ENCODE peak calls at places on chromosomes 13 and 19, in five cellular contexts. O is HFF-Myc; Z is CD8-positive, alpha-beta T cell; Q is GM23338; G is mucosa of descending colon. W is an unnamed sample.
A peak's percentile ranks its signal among the peaks of the same experiment; 100 is the strongest.

GRCh38 chr19:34350161-34350561 is 14.8 kb upstream of the GPI start:
- DNase-seq in O (no peak), Z (peak; percentile 56), Q (no peak), G (no peak), W (no peak)

GRCh38 chr13:114061746-114062145 is 70.7 kb downstream of the RASA3 start:
- DNase-seq in O (no peak), Z (no peak), Q (no peak), G (no peak), W (no peak)

GRCh38 chr19:4537953-4538600 is 1.8 kb downstream of the LRG1 start:
- DNase-seq in O (no peak), Z (no peak), Q (peak; percentile 65), G (no peak), W (no peak)

GRCh38 chr13:25406377-25406776 is 34.6 kb downstream of the ATP8A2 start:
- DNase-seq in O (no peak), Z (no peak), Q (peak; percentile 36), G (no peak), W (no peak)

GRCh38 chr13:50153888-50154287 is 138.6 kb downstream of the KCNRG start:
- DNase-seq in O (no peak), Z (no peak), Q (no peak), G (no peak), W (no peak)

GRCh38 chr13:34867590-34867989 is 74.5 kb upstream of the NBEA start:
- DNase-seq in O (peak; percentile 29), Z (no peak), Q (no peak), G (no peak), W (no peak)

GRCh38 chr13:113399755-113400149 is 35.8 kb upstream of the GRTP1 start:
- DNase-seq in O (no peak), Z (no peak), Q (no peak), G (no peak), W (no peak)

GRCh38 chr13:21675095-21676007 is 4.5 kb downstream of the FGF9 start:
- DNase-seq in O (no peak), Z (peak; percentile 33), Q (peak; percentile 61), G (peak; percentile 72), W (peak; percentile 35)

GRCh38 chr19:15640294-15640903 is at the start of gene CYP4F3:
- DNase-seq in O (no peak), Z (no peak), Q (no peak), G (peak; percentile 99), W (no peak)

GRCh38 chr13:43113603-43114002 is 90.2 kb downstream of the DNAJC15 start:
- DNase-seq in O (no peak), Z (no peak), Q (no peak), G (no peak), W (no peak)

GRCh38 chr19:42076375-42076944 is 494 bp downstream of the ZNF574 start:
- DNase-seq in O (no peak), Z (peak; percentile 23), Q (peak; percentile 65), G (peak; percentile 74), W (no peak)

GRCh38 chr19:49664171-49665070 is 1.2 kb downstream of the IRF3 start:
- DNase-seq in O (no peak), Z (peak; percentile 95), Q (peak; percentile 98), G (peak; percentile 95), W (peak; percentile 88)

GRCh38 chr13:75812751-75813181 is 176.6 kb downstream of the LMO7 start:
- DNase-seq in O (no peak), Z (no peak), Q (no peak), G (no peak), W (no peak)

GRCh38 chr13:45367995-45368394 is 27.0 kb upstream of the TPT1 start:
- DNase-seq in O (no peak), Z (no peak), Q (no peak), G (no peak), W (no peak)

GRCh38 chr19:10353793-10354391 is 14.5 kb upstream of the ICAM3 start:
- DNase-seq in O (no peak), Z (no peak), Q (peak; percentile 100), G (no peak), W (peak; percentile 17)

GRCh38 chr13:41590122-41590521 is 132.8 kb downstream of the RGCC start:
- DNase-seq in O (no peak), Z (no peak), Q (no peak), G (no peak), W (no peak)

GRCh38 chr13:76696370-76696769 is 189.8 kb downstream of the KCTD12 start:
- DNase-seq in O (no peak), Z (no peak), Q (no peak), G (no peak), W (no peak)

GRCh38 chr19:44548736-44549135 is 19.3 kb upstream of the CEACAM20 start:
- DNase-seq in O (no peak), Z (no peak), Q (no peak), G (no peak), W (no peak)

GRCh38 chr13:50124536-50125305 is 109.5 kb downstream of the KCNRG start:
- DNase-seq in O (no peak), Z (peak; percentile 96), Q (peak; percentile 73), G (no peak), W (no peak)

GRCh38 chr19:8254286-8255001 is 45.3 kb downstream of the CERS4 start:
- DNase-seq in O (no peak), Z (no peak), Q (no peak), G (no peak), W (no peak)

GRCh38 chr19:13085673-13086072 is 17.0 kb downstream of the LYL1 start:
- DNase-seq in O (no peak), Z (no peak), Q (no peak), G (no peak), W (no peak)

GRCh38 chr13:42832341-42833153 is 51.2 kb downstream of the FAM216B start:
- DNase-seq in O (peak; percentile 72), Z (no peak), Q (no peak), G (no peak), W (no peak)

GRCh38 chr13:113815151-113816058 is 48.5 kb downstream of the GAS6 start:
- DNase-seq in O (no peak), Z (no peak), Q (no peak), G (no peak), W (no peak)

GRCh38 chr19:55777528-55777927 is 8.6 kb downstream of the RFPL4AL1 start:
- DNase-seq in O (no peak), Z (no peak), Q (peak; percentile 12), G (peak; percentile 47), W (no peak)

GRCh38 chr13:48535791-48536190 is 2.9 kb upstream of the RCBTB2 start:
- DNase-seq in O (no peak), Z (no peak), Q (no peak), G (no peak), W (no peak)

GRCh38 chr13:21175656-21176194 is 627 bp downstream of the SKA3 start:
- DNase-seq in O (no peak), Z (no peak), Q (no peak), G (no peak), W (no peak)

GRCh38 chr13:31962661-31963345 is 68.8 kb upstream of the FRY start:
- DNase-seq in O (no peak), Z (no peak), Q (no peak), G (no peak), W (no peak)

GRCh38 chr13:112885782-112886268 is 83.2 kb upstream of the MCF2L start:
- DNase-seq in O (peak; percentile 61), Z (no peak), Q (peak; percentile 87), G (peak; percentile 91), W (no peak)

GRCh38 chr19:16891696-16892382 is 3.0 kb downstream of the F2RL3 start:
- DNase-seq in O (no peak), Z (no peak), Q (no peak), G (no peak), W (no peak)

GRCh38 chr19:19068659-19069509 is 5.1 kb downstream of the SLC25A42 start:
- DNase-seq in O (no peak), Z (no peak), Q (no peak), G (no peak), W (peak; percentile 44)

GRCh38 chr19:2703691-2704216 is 1.3 kb upstream of the GNG7 start:
- DNase-seq in O (no peak), Z (no peak), Q (no peak), G (no peak), W (no peak)
- TF ChIP-seq CTCF in O (no peak), Z (no peak), Q (no peak), G (no peak), W (no peak)

DNA sequence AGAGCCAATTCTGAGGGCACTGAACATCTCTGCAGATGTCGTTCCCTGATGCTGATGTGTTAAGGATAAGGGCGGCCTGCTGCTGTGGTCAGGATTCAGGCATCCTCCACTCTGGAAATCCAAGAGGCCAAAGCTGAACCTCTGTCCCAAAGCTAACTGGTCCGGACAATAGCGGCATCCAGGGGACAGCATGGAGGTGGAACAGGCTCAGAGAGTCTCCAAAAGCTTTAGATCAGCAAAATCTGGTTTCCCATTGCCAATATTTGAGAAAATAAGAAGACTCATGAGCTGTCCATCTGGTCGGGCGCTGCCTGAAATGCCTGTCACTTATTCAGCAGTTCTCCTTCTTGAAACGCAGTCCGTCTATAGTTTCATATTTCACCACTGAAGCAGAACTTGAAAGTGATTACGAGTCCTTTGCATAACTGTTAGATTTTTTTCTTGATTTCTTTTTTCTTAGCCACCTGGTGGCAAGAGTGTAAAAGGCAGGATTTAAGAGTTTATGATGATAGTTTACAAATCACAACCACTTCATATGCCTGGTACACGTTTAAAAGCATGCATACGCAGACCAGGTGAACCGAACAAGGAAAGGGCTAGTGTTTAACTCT is 45.9 kb downstream of the GGACT start:
- DNase-seq in O (no peak), Z (no peak), Q (peak; percentile 61), G (no peak), W (peak; percentile 70)
- TF ChIP-seq CTCF in O (peak; percentile 44), Z (peak; percentile 54), Q (no peak), G (no peak), W (peak; percentile 39)

GRCh38 chr13:73850104-73850898 is 283.9 kb downstream of the KLF12 start:
- DNase-seq in O (no peak), Z (no peak), Q (no peak), G (no peak), W (no peak)

GRCh38 chr13:73851104-73851503 is 283.1 kb downstream of the KLF12 start:
- DNase-seq in O (no peak), Z (no peak), Q (no peak), G (no peak), W (no peak)

GRCh38 chr13:73844986-73845385 is 289.2 kb downstream of the KLF12 start:
- DNase-seq in O (no peak), Z (no peak), Q (no peak), G (no peak), W (no peak)

DNA sequence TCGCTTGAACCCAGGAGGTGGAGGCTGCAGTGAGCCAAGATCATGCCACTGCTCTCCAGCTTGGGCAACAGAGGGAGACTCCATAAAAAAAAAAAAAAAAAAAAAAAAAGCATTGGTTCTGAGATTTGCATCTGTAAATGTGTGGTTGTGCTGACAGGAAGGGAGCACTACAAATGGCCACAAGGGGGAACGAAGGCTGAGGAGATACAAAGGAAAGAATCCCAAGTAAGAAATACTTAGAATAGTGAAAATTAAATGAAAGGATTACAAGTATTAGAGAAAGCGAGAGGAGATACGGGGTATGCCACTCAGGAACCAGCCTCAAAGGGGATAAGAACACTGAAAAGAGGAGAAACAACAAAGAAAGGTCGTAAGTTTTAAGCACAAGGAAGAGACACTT is 284.9 kb downstream of the KLF12 start:
- DNase-seq in O (peak; percentile 11), Z (no peak), Q (peak; percentile 86), G (no peak), W (no peak)
- TF ChIP-seq CTCF in O (peak; percentile 54), Z (peak; percentile 47), Q (peak; percentile 63), G (no peak), W (peak; percentile 30)

DNA sequence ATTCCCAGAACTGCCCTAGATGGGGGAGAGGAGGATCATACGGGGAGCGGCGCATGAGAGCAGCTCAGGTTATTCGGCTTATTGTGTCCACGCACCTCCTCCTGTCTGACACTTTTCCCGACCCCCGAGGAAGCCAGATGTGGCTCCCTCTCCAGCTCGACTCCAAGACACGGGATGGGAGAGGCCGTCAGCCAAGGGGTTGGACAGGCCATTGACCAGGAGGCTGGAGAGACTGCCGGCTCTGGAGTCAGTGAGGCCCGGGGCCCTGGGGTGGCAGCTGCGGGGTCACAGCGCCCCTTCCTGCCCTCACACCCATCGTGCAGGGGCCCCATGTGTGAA is 2.9 kb downstream of the DMKN start:
- DNase-seq in O (no peak), Z (no peak), Q (no peak), G (no peak), W (no peak)
- TF ChIP-seq CTCF in O (no peak), Z (no peak), Q (no peak), G (no peak), W (no peak)

W was measured in GM10248.